ENCODE peak calls at places on chromosome 13, in ten cellular contexts. O is heart left ventricle; Z is dorsolateral prefrontal cortex; K is brain microvascular endothelial cell; I is neural progenitor cell; P is mammary epithelial cell; Y is CD4-positive, alpha-beta memory T cell; E is heart right ventricle; D is right lobe of liver; S is PC-9. G is an unnamed sample.

GRCh38 chr13:84983321-84983720 is 815.9 kb downstream of the SLITRK6 start:
- DNase-seq in O (no peak), Z (no peak), K (no peak), I (no peak), P (no peak), Y (no peak), E (no peak), D (no peak), S (no peak), G (no peak)

GRCh38 chr13:80100636-80101035 is 240.3 kb downstream of the SPRY2 start:
- DNase-seq in O (no peak), Z (no peak), K (peak), I (no peak), P (no peak), Y (no peak), E (no peak), D (no peak), S (no peak), G (no peak)

GRCh38 chr13:97278395-97279078 is 56.4 kb downstream of the MBNL2 start:
- DNase-seq in O (no peak), Z (no peak), K (no peak), I (no peak), P (peak), Y (no peak), E (no peak), D (no peak), S (peak), G (no peak)

GRCh38 chr13:34419025-34419424 is 523.0 kb upstream of the NBEA start:
- DNase-seq in O (no peak), Z (no peak), K (no peak), I (no peak), P (no peak), Y (no peak), E (no peak), D (no peak), S (no peak), G (no peak)

GRCh38 chr13:104779311-104779710 is 1713.1 kb upstream of the SLC10A2 start:
- DNase-seq in O (no peak), Z (no peak), K (peak), I (peak), P (no peak), Y (no peak), E (no peak), D (no peak), S (no peak), G (no peak)

GRCh38 chr13:28485551-28485950 is 9.4 kb downstream of the FLT1 start:
- DNase-seq in O (no peak), Z (no peak), K (no peak), I (no peak), P (no peak), Y (no peak), E (no peak), D (no peak), S (no peak), G (no peak)

GRCh38 chr13:18996627-18997051 is 185.0 kb downstream of the TUBA3C start:
- DNase-seq in O (no peak), Z (no peak), K (no peak), I (no peak), P (no peak), Y (no peak), E (no peak), D (peak), S (no peak), G (no peak)

GRCh38 chr13:104571161-104571889 is 1505.1 kb upstream of the SLC10A2 start:
- DNase-seq in O (no peak), Z (peak), K (peak), I (peak), P (peak), Y (no peak), E (no peak), D (no peak), S (peak), G (peak)

GRCh38 chr13:77698211-77699058 is 948 bp downstream of the SLAIN1 start:
- DNase-seq in O (peak), Z (peak), K (no peak), I (peak), P (no peak), Y (peak), E (peak), D (peak), S (no peak), G (peak)

GRCh38 chr13:51995677-51996551 is 15.3 kb downstream of the ATP7B start:
- DNase-seq in O (no peak), Z (no peak), K (no peak), I (peak), P (peak), Y (no peak), E (peak), D (peak), S (no peak), G (peak)

GRCh38 chr13:53089951-53090350 is 61.3 kb downstream of the OLFM4 start:
- DNase-seq in O (no peak), Z (no peak), K (no peak), I (no peak), P (no peak), Y (no peak), E (no peak), D (no peak), S (no peak), G (no peak)

GRCh38 chr13:71876648-71877279 is 9.8 kb upstream of the DACH1 start:
- DNase-seq in O (no peak), Z (no peak), K (no peak), I (no peak), P (no peak), Y (no peak), E (no peak), D (no peak), S (no peak), G (no peak)

GRCh38 chr13:49827336-49827735 is 34.9 kb upstream of the KPNA3 start:
- DNase-seq in O (no peak), Z (no peak), K (no peak), I (no peak), P (no peak), Y (no peak), E (no peak), D (no peak), S (no peak), G (no peak)

GRCh38 chr13:50691176-50691681 is 152.3 kb downstream of the DLEU7 start:
- DNase-seq in O (no peak), Z (no peak), K (peak), I (no peak), P (no peak), Y (no peak), E (no peak), D (no peak), S (no peak), G (no peak)

GRCh38 chr13:24692541-24692940 is 12.3 kb downstream of the ATP12A start:
- DNase-seq in O (no peak), Z (no peak), K (peak), I (no peak), P (no peak), Y (no peak), E (no peak), D (no peak), S (no peak), G (no peak)

GRCh38 chr13:114111577-114111976 is 20.8 kb downstream of the RASA3 start:
- DNase-seq in O (no peak), Z (no peak), K (no peak), I (no peak), P (no peak), Y (no peak), E (no peak), D (no peak), S (no peak), G (no peak)

GRCh38 chr13:75788494-75788991 is 152.4 kb downstream of the LMO7 start:
- DNase-seq in O (no peak), Z (no peak), K (peak), I (no peak), P (peak), Y (no peak), E (peak), D (no peak), S (peak), G (peak)

GRCh38 chr13:25217023-25217909 is 45.2 kb upstream of the AMER2 start:
- DNase-seq in O (no peak), Z (no peak), K (peak), I (no peak), P (peak), Y (no peak), E (no peak), D (no peak), S (no peak), G (no peak)

GRCh38 chr13:27658569-27658968 is 36.9 kb downstream of the POLR1D start:
- DNase-seq in O (no peak), Z (no peak), K (no peak), I (no peak), P (no peak), Y (no peak), E (no peak), D (no peak), S (peak), G (no peak)

GRCh38 chr13:71524245-71525002 is 342.6 kb downstream of the DACH1 start:
- DNase-seq in O (no peak), Z (no peak), K (no peak), I (no peak), P (no peak), Y (no peak), E (no peak), D (no peak), S (no peak), G (no peak)

GRCh38 chr13:106233336-106233735 is 302.1 kb downstream of the EFNB2 start:
- DNase-seq in O (no peak), Z (no peak), K (no peak), I (no peak), P (no peak), Y (no peak), E (no peak), D (no peak), S (no peak), G (no peak)

GRCh38 chr13:22018297-22019210 is 347.7 kb downstream of the FGF9 start:
- DNase-seq in O (no peak), Z (no peak), K (no peak), I (no peak), P (no peak), Y (no peak), E (no peak), D (no peak), S (no peak), G (no peak)

GRCh38 chr13:42272115-42272756 is at the start of gene AKAP11:
- DNase-seq in O (no peak), Z (peak), K (peak), I (peak), P (peak), Y (no peak), E (peak), D (peak), S (no peak), G (peak)

GRCh38 chr13:70189981-70190380 is 81.7 kb upstream of the KLHL1 start:
- DNase-seq in O (no peak), Z (no peak), K (no peak), I (peak), P (no peak), Y (no peak), E (no peak), D (no peak), S (no peak), G (no peak)

GRCh38 chr13:45807520-45808099 is 43.9 kb downstream of the SIAH3 start:
- DNase-seq in O (no peak), Z (peak), K (peak), I (peak), P (peak), Y (peak), E (no peak), D (no peak), S (peak), G (no peak)

GRCh38 chr13:72648513-72649065 is 78.8 kb downstream of the MZT1 start:
- DNase-seq in O (no peak), Z (no peak), K (no peak), I (peak), P (no peak), Y (no peak), E (no peak), D (no peak), S (no peak), G (no peak)

GRCh38 chr13:48151766-48152165 is 56.9 kb upstream of the MED4 start:
- DNase-seq in O (no peak), Z (no peak), K (no peak), I (no peak), P (peak), Y (no peak), E (no peak), D (no peak), S (no peak), G (no peak)

GRCh38 chr13:88417801-88418200 is 746.6 kb downstream of the SLITRK5 start:
- DNase-seq in O (no peak), Z (no peak), K (no peak), I (no peak), P (no peak), Y (no peak), E (no peak), D (no peak), S (no peak), G (no peak)

GRCh38 chr13:67827992-67828391 is 597.9 kb upstream of the PCDH9 start:
- DNase-seq in O (no peak), Z (no peak), K (no peak), I (no peak), P (no peak), Y (no peak), E (no peak), D (no peak), S (no peak), G (no peak)

GRCh38 chr13:47327856-47328255 is 431.0 kb upstream of the HTR2A start:
- DNase-seq in O (no peak), Z (no peak), K (no peak), I (no peak), P (no peak), Y (no peak), E (no peak), D (no peak), S (no peak), G (no peak)

GRCh38 chr13:45228002-45228401 is 27.2 kb upstream of the KCTD4 start:
- DNase-seq in O (no peak), Z (no peak), K (no peak), I (no peak), P (no peak), Y (no peak), E (no peak), D (no peak), S (no peak), G (no peak)

GRCh38 chr13:85590231-85590931 is 208.8 kb downstream of the SLITRK6 start:
- DNase-seq in O (no peak), Z (no peak), K (no peak), I (no peak), P (peak), Y (no peak), E (no peak), D (no peak), S (peak), G (no peak)

GRCh38 chr13:101728021-101728420 is 275.5 kb downstream of the ITGBL1 start:
- DNase-seq in O (no peak), Z (no peak), K (no peak), I (no peak), P (no peak), Y (no peak), E (no peak), D (no peak), S (no peak), G (no peak)

GRCh38 chr13:101726681-101727080 is 274.2 kb downstream of the ITGBL1 start:
- DNase-seq in O (no peak), Z (no peak), K (no peak), I (no peak), P (no peak), Y (no peak), E (no peak), D (no peak), S (no peak), G (no peak)

GRCh38 chr13:101727118-101727517 is 274.6 kb downstream of the ITGBL1 start:
- DNase-seq in O (no peak), Z (no peak), K (no peak), I (no peak), P (no peak), Y (no peak), E (no peak), D (no peak), S (no peak), G (no peak)

GRCh38 chr13:101730420-101731000 is 278.0 kb downstream of the ITGBL1 start:
- DNase-seq in O (no peak), Z (no peak), K (no peak), I (no peak), P (peak), Y (no peak), E (no peak), D (no peak), S (no peak), G (no peak)

GRCh38 chr13:101728615-101729014 is 276.1 kb downstream of the ITGBL1 start:
- DNase-seq in O (no peak), Z (no peak), K (no peak), I (no peak), P (no peak), Y (no peak), E (no peak), D (no peak), S (no peak), G (no peak)
- H3K4me3 ChIP-seq in O (no peak), Z (no peak), K (no peak), I (no peak), P (no peak), Y (no peak), E (no peak), D (no peak), S (no peak), G (no peak)

GRCh38 chr13:108218044-108218974 is at the start of gene ABHD13:
- DNase-seq in O (peak), Z (peak), K (peak), I (peak), P (peak), Y (peak), E (peak), D (peak), S (peak), G (peak)

GRCh38 chr13:108214511-108215383 is 589 bp downstream of the LIG4 start:
- DNase-seq in O (peak), Z (no peak), K (no peak), I (peak), P (peak), Y (no peak), E (peak), D (peak), S (no peak), G (no peak)

GRCh38 chr13:108215428-108215827 is at the start of gene LIG4:
- DNase-seq in O (peak), Z (peak), K (peak), I (peak), P (peak), Y (peak), E (peak), D (peak), S (peak), G (peak)

GRCh38 chr13:108213946-108214345 is 1.4 kb downstream of the LIG4 start:
- DNase-seq in O (no peak), Z (no peak), K (no peak), I (peak), P (peak), Y (no peak), E (no peak), D (no peak), S (no peak), G (no peak)

DNA sequence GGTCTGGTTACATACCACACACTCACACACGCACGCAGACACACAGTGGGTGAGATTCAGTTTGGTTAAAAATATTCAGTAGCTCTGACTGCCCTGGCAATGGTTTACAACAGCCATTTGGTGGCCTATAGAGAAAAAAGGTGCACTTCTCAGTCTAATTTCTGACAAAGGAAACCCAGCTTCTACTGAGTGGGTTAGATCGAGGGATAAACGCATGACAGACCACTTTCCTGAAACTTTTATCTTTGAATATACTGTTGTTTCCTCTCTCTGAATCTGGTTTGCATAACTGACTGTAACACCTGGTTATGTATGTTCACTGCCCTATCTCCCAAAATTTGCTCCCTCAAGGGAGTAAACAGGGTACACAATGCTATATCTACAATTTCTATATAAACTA is 2.4 kb downstream of the LIG4 start:
- DNase-seq in O (no peak), Z (no peak), K (no peak), I (no peak), P (no peak), Y (no peak), E (no peak), D (no peak), S (no peak), G (no peak)
- H3K27ac ChIP-seq in O (no peak), Z (no peak), K (no peak), I (no peak), P (no peak), Y (no peak), E (no peak), D (no peak), S (no peak), G (no peak)

GRCh38 chr13:60135344-60135743 is 28.4 kb downstream of the DIAPH3 start:
- DNase-seq in O (no peak), Z (no peak), K (no peak), I (no peak), P (no peak), Y (no peak), E (no peak), D (no peak), S (no peak), G (no peak)
- H3K4me3 ChIP-seq in O (no peak), Z (no peak), K (no peak), I (no peak), P (no peak), Y (no peak), E (no peak), D (no peak), S (no peak), G (no peak)

DNA sequence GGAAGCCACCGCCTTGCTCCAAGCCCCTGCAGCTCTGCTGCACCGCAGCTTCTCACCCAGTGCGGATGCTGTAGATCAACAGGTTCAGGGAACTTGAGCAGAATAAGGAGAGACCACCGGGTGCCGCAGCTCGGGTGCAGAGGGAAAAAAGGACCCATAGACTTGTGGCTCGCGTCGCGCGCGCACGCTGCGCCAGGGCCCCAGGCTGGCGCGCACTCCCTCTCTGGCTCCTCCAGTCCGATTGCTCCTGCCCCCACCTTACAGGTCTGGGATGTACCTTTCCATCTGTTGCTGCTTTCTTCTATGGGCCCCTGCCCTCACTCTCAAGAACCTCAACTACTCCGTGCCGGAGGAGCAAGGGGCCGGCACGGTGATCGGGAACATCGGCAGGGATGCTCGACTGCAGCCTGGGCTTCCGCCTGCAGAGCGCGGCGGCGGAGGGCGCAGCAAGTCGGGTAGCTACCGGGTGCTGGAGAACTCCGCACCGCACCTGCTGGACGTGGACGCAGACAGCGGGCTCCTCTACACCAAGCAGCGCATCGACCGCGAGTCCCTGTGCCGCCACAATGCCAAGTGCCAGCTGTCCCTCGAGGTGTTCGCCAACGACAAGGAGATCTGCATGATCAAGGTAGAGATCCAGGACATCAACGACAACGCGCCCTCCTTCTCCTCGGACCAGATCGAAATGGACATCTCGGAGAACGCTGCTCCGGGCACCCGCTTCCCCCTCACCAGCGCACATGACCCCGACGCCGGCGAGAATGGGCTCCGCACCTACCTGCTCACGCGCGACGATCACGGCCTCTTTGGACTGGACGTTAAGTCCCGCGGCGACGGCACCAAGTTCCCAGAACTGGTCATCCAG is 964 bp downstream of the PCDH17 start:
- DNase-seq in O (peak), Z (peak), K (no peak), I (peak), P (no peak), Y (no peak), E (peak), D (peak), S (no peak), G (no peak)
- H3K27ac ChIP-seq in O (peak), Z (peak), K (no peak), I (no peak), P (no peak), Y (no peak), E (peak), D (no peak), S (no peak), G (peak)